ENCODE peak calls at places on chromosome 4, in four cellular contexts. F is HEK293T, E is K562, X is HepG2. P is an unnamed sample.

GRCh38 chr4:94304365-94304971 is 38.2 kb downstream of the HPGDS start:
- DNase-seq in E (peak; percentile 27), X (peak; percentile 21), F (peak; percentile 19), P (no peak)

GRCh38 chr4:131441004-131441688 is 1707.9 kb upstream of the PCDH10 start:
- DNase-seq in F (no peak), X (no peak), E (no peak), P (no peak)

GRCh38 chr4:147078362-147078761 is 132.7 kb upstream of the TTC29 start:
- DNase-seq in F (no peak), X (no peak), E (no peak), P (no peak)

GRCh38 chr4:53963786-53964185 is 100.6 kb downstream of the CHIC2 start:
- DNase-seq in X (no peak), F (no peak), E (no peak), P (no peak)

GRCh38 chr4:138864961-138865720 is 150.4 kb upstream of the NOCT start:
- DNase-seq in X (no peak), F (no peak), E (no peak), P (no peak)

GRCh38 chr4:56828784-56829535 is 7.5 kb upstream of the SPINK2 start:
- DNase-seq in E (no peak), X (no peak), F (no peak), P (no peak)

GRCh38 chr4:87659247-87659931 is 9.3 kb downstream of the DMP1 start:
- DNase-seq in E (no peak), F (no peak), X (no peak), P (no peak)

GRCh38 chr4:114264452-114264851 is 285.0 kb upstream of the ARSJ start:
- DNase-seq in F (no peak), X (no peak), E (no peak), P (no peak)

GRCh38 chr4:80446664-80447063 is 111.1 kb downstream of the CFAP299 start:
- DNase-seq in X (no peak), E (no peak), F (no peak), P (no peak)

GRCh38 chr4:74386159-74386558 is 21.2 kb downstream of the EREG start:
- DNase-seq in E (no peak), X (no peak), F (no peak), P (no peak)

GRCh38 chr4:156291317-156291716 is 337.7 kb upstream of the CTSO start:
- DNase-seq in F (no peak), X (no peak), E (no peak), P (no peak)

GRCh38 chr4:151045907-151046306 is 30.8 kb upstream of the LRBA start:
- DNase-seq in E (peak; percentile 47), F (peak; percentile 41), X (peak; percentile 31), P (peak; percentile 33)

GRCh38 chr4:106691749-106692148 is 323.2 kb upstream of the GIMD1 start:
- DNase-seq in E (no peak), X (no peak), F (no peak), P (no peak)

GRCh38 chr4:115323106-115323684 is 209.8 kb upstream of the NDST4 start:
- DNase-seq in E (no peak), F (no peak), X (no peak), P (no peak)

GRCh38 chr4:42371306-42372063 is 25.8 kb upstream of the SHISA3 start:
- DNase-seq in E (no peak), F (peak; percentile 21), X (peak; percentile 19), P (no peak)

GRCh38 chr4:145153904-145154298 is 26.5 kb downstream of the OTUD4 start:
- DNase-seq in E (no peak), F (no peak), X (no peak), P (no peak)

GRCh38 chr4:2934813-2935761 is 28.1 kb downstream of the NOP14 start:
- DNase-seq in F (peak; percentile 97), E (peak; percentile 93), X (peak; percentile 69), P (peak; percentile 95)

GRCh38 chr4:2934077-2934812 is 29.0 kb downstream of the NOP14 start:
- DNase-seq in X (no peak), F (peak; percentile 48), E (peak; percentile 69), P (no peak)

GRCh38 chr4:2937146-2937857 is 25.9 kb downstream of the NOP14 start:
- DNase-seq in F (no peak), X (peak; percentile 91), E (no peak), P (no peak)

GRCh38 chr4:2936773-2937145 is 26.4 kb downstream of the NOP14 start:
- DNase-seq in F (no peak), X (no peak), E (no peak), P (no peak)

DNA sequence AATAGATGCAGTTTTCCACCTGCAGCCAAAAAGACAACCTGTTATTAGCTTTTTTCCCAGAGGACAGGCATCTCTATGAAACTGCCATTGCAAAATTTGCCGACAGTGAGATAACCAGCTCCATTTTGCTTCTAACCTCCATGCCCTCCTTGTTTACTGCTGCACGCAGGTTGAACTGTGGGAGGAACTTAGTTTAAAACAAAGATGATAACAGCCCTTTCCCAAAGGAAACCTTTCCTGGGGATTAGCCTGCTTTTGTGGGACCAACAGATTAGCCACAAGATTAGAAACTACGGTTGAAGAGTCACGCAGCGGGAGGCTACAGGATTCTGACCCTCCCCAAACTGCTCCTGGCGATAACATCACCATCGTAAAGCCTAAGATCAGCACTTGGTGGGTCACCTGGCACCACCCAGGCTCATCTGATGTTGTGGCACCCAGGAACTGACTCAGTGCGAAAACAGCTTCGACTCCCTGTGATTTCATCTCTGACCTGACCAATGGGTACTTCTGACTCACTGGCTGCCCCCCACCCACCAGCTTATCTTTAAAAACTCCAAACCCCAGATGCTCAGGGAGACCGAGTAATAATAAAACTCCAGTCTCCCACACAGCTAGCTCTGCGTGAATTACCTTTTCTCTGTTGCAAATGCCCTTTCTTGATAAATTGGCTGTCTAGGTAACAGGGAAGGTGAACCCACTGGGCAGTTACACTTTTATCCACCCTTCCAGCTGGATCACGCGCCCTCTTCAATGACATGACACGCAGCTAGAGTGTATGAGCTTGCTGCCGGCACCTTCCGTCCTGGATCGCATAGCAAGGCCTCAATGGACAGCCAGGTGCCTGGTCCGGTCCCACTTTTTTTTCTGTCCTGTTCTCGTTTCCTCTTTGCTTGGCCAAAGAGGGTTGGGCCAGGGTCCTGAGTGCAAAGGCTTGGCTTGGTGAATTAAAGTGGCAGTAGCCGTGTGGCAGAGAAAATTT is 27.2 kb downstream of the NOP14 start:
- DNase-seq in E (peak; percentile 64), X (no peak), F (no peak), P (no peak)
- TF ChIP-seq ELF4 in E (no peak), X (no peak), F (no peak), P (no peak)

DNA sequence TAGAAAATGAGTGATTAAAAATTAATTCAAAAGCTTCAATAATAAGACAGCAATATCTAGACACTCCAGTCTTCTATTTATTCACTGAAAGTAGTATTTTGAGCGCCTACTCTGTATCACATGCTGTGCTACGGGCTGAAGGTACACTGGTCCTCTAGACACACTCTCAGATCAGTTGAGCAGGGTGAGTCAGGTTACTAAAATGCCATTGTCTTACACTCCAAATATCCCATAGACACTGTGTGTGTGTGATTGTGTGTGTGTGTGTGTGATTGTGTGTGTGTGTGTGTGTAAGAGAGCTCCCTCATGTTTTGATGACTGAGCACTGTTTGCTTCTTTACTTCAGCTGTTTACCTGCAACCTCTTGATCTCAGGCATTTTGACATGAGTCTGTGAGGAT is 342.8 kb upstream of the BOD1L1 start:
- DNase-seq in F (no peak), E (no peak), X (no peak), P (no peak)
- TF ChIP-seq ELF4 in F (no peak), E (no peak), X (no peak), P (no peak)

DNA sequence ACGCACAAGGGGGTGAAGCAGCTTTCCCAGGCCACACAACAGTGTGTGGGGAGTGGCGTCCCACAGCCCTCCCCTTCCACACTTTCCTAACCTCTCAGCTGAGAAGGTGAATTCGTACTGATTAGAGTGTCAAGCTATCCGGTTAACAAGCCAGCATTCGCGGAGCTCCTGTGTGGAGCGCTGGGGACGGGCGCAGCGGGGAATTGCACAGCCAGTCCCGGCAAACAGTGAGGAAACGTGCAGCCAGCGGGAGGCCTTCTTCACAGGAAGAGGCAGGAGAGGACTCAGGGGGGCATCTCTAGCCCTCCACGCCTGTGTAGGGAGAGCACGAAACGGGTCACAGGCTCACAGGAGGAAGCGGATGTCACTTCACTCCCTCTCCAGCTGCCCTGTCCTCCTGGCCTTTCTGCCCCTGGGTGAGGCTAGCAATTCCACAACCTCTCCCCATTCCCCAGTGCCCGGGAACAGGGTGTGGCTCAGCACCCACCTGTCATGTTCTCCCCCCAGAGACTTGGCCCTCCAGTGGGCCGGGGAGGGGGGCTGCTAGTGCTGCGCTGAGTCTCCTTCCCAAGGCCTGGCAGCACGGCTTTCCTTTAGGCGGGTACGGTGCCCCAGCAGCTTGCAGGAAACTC is 117.3 kb downstream of the CPZ start:
- DNase-seq in E (no peak), X (no peak), F (no peak), P (peak; percentile 12)
- TF ChIP-seq ELF4 in E (no peak), X (no peak), F (no peak), P (no peak)

DNA sequence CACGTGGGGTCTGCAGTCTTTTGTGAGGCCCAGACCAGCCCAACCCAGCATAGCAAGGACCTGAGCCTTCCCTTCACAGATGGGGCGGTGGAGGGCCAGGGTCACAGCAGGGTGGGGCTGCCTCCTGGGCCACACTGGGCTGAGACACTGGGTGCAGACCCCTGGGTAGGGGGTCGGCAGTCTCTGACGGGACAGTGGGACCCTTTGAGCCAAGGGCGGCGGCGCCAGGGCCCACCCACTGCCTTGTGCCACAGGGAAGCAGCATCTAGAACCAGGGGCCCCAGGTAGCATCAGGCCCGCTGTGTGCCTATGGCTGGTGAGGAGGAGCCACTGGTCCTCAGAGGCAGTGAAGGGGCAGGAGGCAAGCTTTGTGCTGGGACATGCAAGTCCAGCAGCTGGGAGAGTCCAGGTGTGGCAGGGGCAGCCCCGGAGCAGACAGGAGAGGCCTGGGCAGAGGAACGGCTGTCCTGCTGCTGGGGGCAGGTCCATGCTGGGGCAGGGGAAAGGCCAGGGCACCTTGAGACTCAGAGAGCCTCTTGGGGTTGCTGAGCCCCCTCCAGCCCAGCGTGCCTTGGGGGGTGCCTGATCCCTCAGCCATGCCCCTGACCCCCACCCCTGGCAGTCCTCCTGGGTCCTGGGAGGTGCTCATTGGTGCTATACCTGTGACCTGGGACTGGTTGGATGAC is 131.3 kb upstream of the NKX1-1 start:
- DNase-seq in E (no peak), F (no peak), X (no peak), P (no peak)
- TF ChIP-seq ELF4 in E (no peak), F (no peak), X (no peak), P (no peak)

GRCh38 chr4:164824581-164824980 is 52.4 kb upstream of the APELA start:
- DNase-seq in F (no peak), E (no peak), X (no peak), P (no peak)

GRCh38 chr4:164828945-164829344 is 48.0 kb upstream of the APELA start:
- DNase-seq in F (no peak), X (no peak), E (no peak), P (no peak)
- TF ChIP-seq ELF4 in F (no peak), X (no peak), E (no peak), P (no peak)

GRCh38 chr4:124061413-124061812 is 651.1 kb downstream of the ANKRD50 start:
- DNase-seq in X (no peak), F (no peak), E (no peak), P (no peak)

GRCh38 chr4:124055896-124056295 is 656.6 kb downstream of the ANKRD50 start:
- DNase-seq in E (no peak), F (no peak), X (no peak), P (no peak)

GRCh38 chr4:124065941-124066340 is 646.6 kb downstream of the ANKRD50 start:
- DNase-seq in X (no peak), F (no peak), E (no peak), P (no peak)

GRCh38 chr4:124060261-124060918 is 652.1 kb downstream of the ANKRD50 start:
- DNase-seq in X (no peak), E (no peak), F (no peak), P (no peak)
- TF ChIP-seq ELF4 in X (no peak), E (no peak), F (no peak), P (no peak)